ENCODE peak calls at places on chromosomes 12 and 14, in eight cellular contexts. N, X, Y, T, J, K, M and P are unnamed samples.

GRCh38 chr12:53860426-53861223 is 78.0 kb upstream of the HOXC13 start:
- DNase-seq in N (no peak), Y (no peak), J (no peak), T (no peak), X (no peak), K (no peak), M (no peak), P (no peak)

GRCh38 chr14:21244546-21244945 is 24.7 kb downstream of the HNRNPC start:
- DNase-seq in K (no peak), X (no peak), N (no peak), Y (no peak), T (peak), M (no peak), J (no peak), P (no peak)

GRCh38 chr12:43852744-43853143 is 16.9 kb downstream of the TMEM117 start:
- DNase-seq in N (no peak), T (no peak), J (no peak), K (no peak), M (no peak), X (no peak), Y (no peak), P (no peak)

GRCh38 chr12:131694116-131694838 is 16.6 kb upstream of the SFSWAP start:
- DNase-seq in M (no peak), K (no peak), X (no peak), J (no peak), T (no peak), Y (no peak), N (peak), P (no peak)

GRCh38 chr12:1932264-1932777 is 13.9 kb upstream of the CACNA2D4 start:
- DNase-seq in M (no peak), X (no peak), Y (no peak), T (peak), K (no peak), J (peak), N (peak), P (no peak)

GRCh38 chr12:124874988-124875802 is 11.5 kb upstream of the SCARB1 start:
- DNase-seq in X (no peak), J (no peak), M (no peak), K (no peak), Y (no peak), T (no peak), N (no peak), P (no peak)

GRCh38 chr14:53670701-53671100 is 285.9 kb downstream of the BMP4 start:
- DNase-seq in T (peak), N (no peak), M (peak), J (peak), K (no peak), Y (peak), X (no peak), P (no peak)

GRCh38 chr12:4268549-4269181 is 4.9 kb upstream of the CCND2 start:
- DNase-seq in Y (no peak), X (no peak), M (no peak), T (no peak), K (no peak), J (no peak), N (no peak), P (peak)

GRCh38 chr14:102235275-102235897 is 69.6 kb downstream of the MOK start:
- DNase-seq in X (peak), N (peak), J (peak), Y (peak), K (no peak), M (peak), T (peak), P (peak)

GRCh38 chr12:89857652-89858274 is 149.1 kb upstream of the ATP2B1 start:
- DNase-seq in N (no peak), T (no peak), Y (no peak), K (no peak), M (no peak), X (no peak), J (no peak), P (no peak)

GRCh38 chr14:77799863-77800730 is at the start of gene ADCK1:
- DNase-seq in X (peak), N (peak), T (peak), K (peak), Y (peak), M (peak), J (peak), P (peak)
- TF ChIP-seq CTCF in X (no peak), N (no peak), T (peak), K (peak), Y (peak), M (peak), J (peak), P (peak)

GRCh38 chr14:71588576-71589215 is 343.5 kb upstream of the RGS6 start:
- DNase-seq in J (no peak), N (no peak), K (no peak), Y (no peak), X (no peak), M (no peak), T (no peak), P (no peak)
- TF ChIP-seq CTCF in J (no peak), N (no peak), K (no peak), Y (no peak), X (no peak), M (no peak), T (no peak), P (no peak)

GRCh38 chr12:40947812-40948211 is 240.3 kb upstream of the PDZRN4 start:
- DNase-seq in K (no peak), X (no peak), M (no peak), N (no peak), T (no peak), Y (no peak), J (no peak), P (no peak)

GRCh38 chr12:40942326-40942725 is 245.8 kb upstream of the PDZRN4 start:
- DNase-seq in J (no peak), T (peak), N (no peak), K (no peak), X (no peak), Y (no peak), M (peak), P (no peak)

GRCh38 chr12:40945772-40946171 is 242.3 kb upstream of the PDZRN4 start:
- DNase-seq in N (no peak), X (no peak), K (no peak), M (no peak), J (no peak), T (no peak), Y (no peak), P (no peak)

GRCh38 chr12:40946612-40947194 is 241.4 kb upstream of the PDZRN4 start:
- DNase-seq in T (peak), K (no peak), J (peak), M (peak), X (peak), Y (no peak), N (peak), P (no peak)
- TF ChIP-seq CTCF in T (peak), K (peak), J (peak), M (peak), X (peak), Y (peak), N (peak), P (peak)

DNA sequence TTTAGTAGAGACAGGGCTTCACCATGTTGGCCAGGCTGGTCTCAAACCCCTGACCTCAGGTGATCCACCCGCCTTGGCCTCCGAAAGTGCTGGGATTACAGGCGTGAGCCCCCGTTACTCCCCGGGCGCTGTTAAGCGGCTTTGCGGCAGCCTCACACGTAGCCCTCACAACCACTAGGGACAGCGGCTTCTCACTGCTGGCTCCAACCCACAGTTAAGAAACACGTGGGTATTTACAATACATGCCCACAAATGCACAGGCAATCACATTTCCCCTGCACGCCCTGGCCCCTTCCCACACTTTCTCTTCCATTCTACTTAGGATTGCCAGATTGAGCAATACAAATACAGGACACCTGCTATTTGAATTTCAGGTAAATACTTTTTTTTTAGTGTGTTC is 37.0 kb upstream of the EIF5 start:
- DNase-seq in J (no peak), Y (no peak), M (no peak), N (no peak), X (no peak), K (no peak), T (no peak), P (no peak)
- TF ChIP-seq CTCF in J (no peak), Y (no peak), M (no peak), N (no peak), X (no peak), K (peak), T (peak), P (no peak)

DNA sequence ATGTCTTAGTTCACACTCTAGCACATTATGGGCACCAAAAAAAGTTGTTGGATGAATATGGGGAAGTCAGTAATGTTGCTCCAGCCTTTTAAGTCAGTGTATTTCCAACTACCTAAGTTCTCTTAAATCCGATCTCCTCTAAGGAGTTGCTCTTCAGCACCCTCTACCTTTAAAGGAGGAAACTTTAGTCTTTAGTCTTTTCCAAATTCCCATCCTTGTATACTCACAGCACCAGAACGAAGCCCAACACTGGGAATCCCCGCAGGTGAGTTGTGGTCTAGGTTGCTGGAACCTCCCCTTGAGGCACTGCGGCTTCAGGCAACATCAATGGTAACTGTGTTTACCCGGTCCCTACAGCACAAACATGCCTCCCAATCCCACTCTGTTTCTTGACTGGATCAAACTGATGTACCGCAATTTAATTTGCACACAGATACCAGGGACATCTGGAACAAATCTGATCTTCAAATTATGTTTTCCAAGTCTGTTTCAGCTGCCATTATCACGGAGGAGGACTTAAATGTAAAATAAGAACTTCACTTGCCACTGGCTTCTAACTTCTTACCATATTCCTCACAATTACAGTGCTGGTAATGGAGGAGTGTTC is 179.0 kb downstream of the FOXN3 start:
- DNase-seq in X (no peak), K (no peak), N (no peak), Y (no peak), T (peak), J (peak), M (no peak), P (no peak)
- TF ChIP-seq CTCF in X (peak), K (peak), N (no peak), Y (peak), T (peak), J (peak), M (peak), P (no peak)

GRCh38 chr12:66103011-66103913 is 27.3 kb downstream of the LLPH start:
- DNase-seq in J (no peak), M (no peak), K (no peak), Y (no peak), X (no peak), N (no peak), T (peak), P (no peak)
- TF ChIP-seq CTCF in J (no peak), M (no peak), K (peak), Y (peak), X (no peak), N (no peak), T (peak), P (no peak)

GRCh38 chr14:34684578-34684977 is 29.8 kb downstream of the CFL2 start:
- DNase-seq in T (peak), N (no peak), Y (no peak), J (peak), M (no peak), K (no peak), X (no peak), P (no peak)

GRCh38 chr14:34678735-34679134 is 35.7 kb downstream of the CFL2 start:
- DNase-seq in K (no peak), Y (no peak), J (no peak), N (no peak), M (no peak), T (no peak), X (no peak), P (no peak)

GRCh38 chr14:34685819-34686428 is 28.5 kb downstream of the CFL2 start:
- DNase-seq in N (no peak), M (no peak), Y (no peak), X (no peak), K (no peak), J (no peak), T (no peak), P (no peak)

GRCh38 chr14:34680806-34681479 is 33.5 kb downstream of the CFL2 start:
- DNase-seq in X (no peak), M (no peak), J (no peak), T (no peak), N (no peak), Y (no peak), K (no peak), P (no peak)

GRCh38 chr14:34682787-34683321 is 31.5 kb downstream of the CFL2 start:
- DNase-seq in Y (no peak), N (peak), T (peak), J (peak), X (no peak), K (no peak), M (no peak), P (no peak)
- TF ChIP-seq CTCF in Y (no peak), N (no peak), T (no peak), J (no peak), X (no peak), K (no peak), M (no peak), P (no peak)

GRCh38 chr12:82025462-82025861 is 266.3 kb upstream of the PPFIA2 start:
- DNase-seq in K (no peak), Y (no peak), M (no peak), T (no peak), X (no peak), N (no peak), J (no peak), P (no peak)

GRCh38 chr12:82015623-82016347 is 256.6 kb upstream of the PPFIA2 start:
- DNase-seq in K (no peak), N (no peak), X (no peak), Y (no peak), M (no peak), J (no peak), T (no peak), P (no peak)

GRCh38 chr12:82019533-82019932 is 260.4 kb upstream of the PPFIA2 start:
- DNase-seq in X (no peak), N (no peak), Y (no peak), T (no peak), J (peak), M (no peak), K (no peak), P (no peak)
- TF ChIP-seq CTCF in X (no peak), N (no peak), Y (no peak), T (peak), J (no peak), M (no peak), K (no peak), P (no peak)

GRCh38 chr12:7161811-7162210 is 27.7 kb upstream of the PEX5 start:
- DNase-seq in N (no peak), M (peak), T (peak), X (no peak), Y (peak), J (peak), K (no peak), P (no peak)

GRCh38 chr12:7160183-7160582 is 29.3 kb upstream of the PEX5 start:
- DNase-seq in X (no peak), J (no peak), K (no peak), N (peak), Y (no peak), M (no peak), T (no peak), P (no peak)

GRCh38 chr12:7161327-7161726 is 28.2 kb upstream of the PEX5 start:
- DNase-seq in M (no peak), Y (no peak), J (no peak), N (no peak), T (no peak), K (no peak), X (no peak), P (no peak)

GRCh38 chr12:7158866-7159600 is 28.9 kb downstream of the CLSTN3 start:
- DNase-seq in J (no peak), M (no peak), X (no peak), K (no peak), T (no peak), Y (no peak), N (peak), P (no peak)

GRCh38 chr12:7162691-7163114 is 26.8 kb upstream of the PEX5 start:
- DNase-seq in T (no peak), M (no peak), J (peak), X (peak), N (peak), K (no peak), Y (no peak), P (no peak)
- TF ChIP-seq CTCF in T (peak), M (peak), J (peak), X (peak), N (no peak), K (peak), Y (peak), P (no peak)